ENCODE peak calls at places on chromosomes 3 and 15, in four cellular contexts. A is IMR-90, J is aorta, P is PC-3. E is an unnamed sample. For H3K27me3, the result is how much of the 10 kb centered on the place peaks cover.

GRCh38 chr3:41169038-41169437 is 30.3 kb upstream of the CTNNB1 start:
- DNase-seq in A (no peak), J (no peak), P (no peak), E (no peak)

GRCh38 chr3:9622438-9622837 is 26.9 kb upstream of the MTMR14 start:
- DNase-seq in A (no peak), J (no peak), P (peak), E (no peak)

GRCh38 chr3:181888234-181888633 is 176.5 kb downstream of the SOX2 start:
- DNase-seq in A (no peak), J (no peak), P (no peak), E (no peak)

GRCh38 chr15:69762373-69763148 is 309.9 kb downstream of the RPLP1 start:
- DNase-seq in A (no peak), J (no peak), P (peak), E (no peak)

GRCh38 chr15:83716605-83717004 is 62.7 kb downstream of the ADAMTSL3 start:
- DNase-seq in A (no peak), J (no peak), P (no peak), E (no peak)

GRCh38 chr15:20106026-20106425 is 435.6 kb downstream of the GOLGA6L6 start:
- DNase-seq in A (no peak), J (peak), P (no peak), E (peak)

GRCh38 chr3:69855436-69856162 is 116.3 kb downstream of the MITF start:
- DNase-seq in A (peak), J (no peak), P (peak), E (no peak)

GRCh38 chr3:178367817-178368617 is 168.2 kb upstream of the KCNMB2 start:
- DNase-seq in A (no peak), J (no peak), P (no peak), E (no peak)

GRCh38 chr3:42072583-42072924 is 18.6 kb upstream of the TRAK1 start:
- DNase-seq in A (no peak), J (no peak), P (no peak), E (no peak)

GRCh38 chr3:95228416-95228815 is 1165.6 kb downstream of the NSUN3 start:
- DNase-seq in A (no peak), J (no peak), P (peak), E (no peak)

GRCh38 chr3:8503461-8503860 is 1.8 kb downstream of the LMCD1 start:
- DNase-seq in A (no peak), J (no peak), P (peak), E (no peak)

GRCh38 chr3:193737191-193737751 is 144.3 kb downstream of the OPA1 start:
- DNase-seq in A (no peak), J (no peak), P (no peak), E (no peak)

GRCh38 chr3:187971629-187972028 is 182.3 kb upstream of the LPP start:
- DNase-seq in A (no peak), J (no peak), P (no peak), E (no peak)

GRCh38 chr3:177190701-177191100 is 6.6 kb downstream of the TBL1XR1 start:
- DNase-seq in A (no peak), J (no peak), P (no peak), E (no peak)

GRCh38 chr3:138594150-138594934 is at the start of gene CEP70:
- DNase-seq in A (peak), J (peak), P (peak), E (peak)

GRCh38 chr3:168095611-168096209 is at the start of gene GOLIM4:
- DNase-seq in A (peak), J (peak), P (peak), E (peak)

GRCh38 chr15:63895194-63895593 is 61.4 kb upstream of the HERC1 start:
- DNase-seq in A (no peak), J (no peak), P (no peak), E (no peak)

GRCh38 chr3:115517457-115518050 is 105.8 kb upstream of the GAP43 start:
- DNase-seq in A (peak), J (no peak), P (no peak), E (no peak)

GRCh38 chr3:78872195-78872594 is 895.6 kb downstream of the ROBO1 start:
- DNase-seq in A (no peak), J (no peak), P (no peak), E (no peak)

GRCh38 chr3:183455064-183455463 is 26.6 kb upstream of the MCF2L2 start:
- DNase-seq in A (peak), J (no peak), P (peak), E (no peak)

GRCh38 chr3:175270199-175270837 is 411.2 kb downstream of the NAALADL2 start:
- DNase-seq in A (peak), J (no peak), P (peak), E (no peak)

GRCh38 chr3:81277853-81278252 is 483.6 kb downstream of the GBE1 start:
- DNase-seq in A (peak), J (no peak), P (peak), E (no peak)

GRCh38 chr3:113166719-113167492 is 44.5 kb upstream of the BOC start:
- DNase-seq in A (peak), J (peak), P (peak), E (peak)

DNA sequence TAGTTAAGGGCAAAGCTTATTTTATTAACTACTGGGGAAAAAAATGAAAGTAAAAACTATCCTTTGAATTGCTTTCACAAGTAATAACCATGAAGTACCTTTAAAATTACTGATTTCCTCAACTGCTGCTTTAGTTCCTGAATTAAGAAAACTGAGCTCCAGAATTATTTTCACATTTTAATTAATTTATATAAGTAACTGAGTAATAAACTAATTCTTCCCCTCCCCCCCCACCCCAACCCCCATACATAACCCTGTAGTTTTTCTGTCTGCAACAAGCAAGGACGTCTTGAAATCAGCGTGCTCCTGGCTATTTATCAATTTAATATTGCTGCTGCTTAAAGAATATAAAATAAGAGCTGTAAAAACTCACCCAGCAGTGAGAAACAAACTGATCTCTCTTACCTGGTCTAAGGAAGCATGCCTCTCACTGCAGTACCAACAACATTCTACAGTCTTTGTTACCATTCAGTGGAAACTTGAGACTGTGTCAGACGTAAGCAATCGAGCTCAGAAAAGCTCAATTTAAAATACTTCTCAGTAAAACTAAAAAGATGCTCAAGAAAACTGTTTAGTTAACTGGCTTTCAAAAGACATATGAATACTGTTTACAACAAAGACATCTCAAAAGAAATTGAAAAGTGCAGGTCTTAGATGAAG is 121.0 kb downstream of the TFDP2 start:
- DNase-seq in A (peak), J (no peak), P (peak), E (no peak)
- H3K27ac ChIP-seq in A (no peak), J (no peak), P (no peak), E (no peak)

DNA sequence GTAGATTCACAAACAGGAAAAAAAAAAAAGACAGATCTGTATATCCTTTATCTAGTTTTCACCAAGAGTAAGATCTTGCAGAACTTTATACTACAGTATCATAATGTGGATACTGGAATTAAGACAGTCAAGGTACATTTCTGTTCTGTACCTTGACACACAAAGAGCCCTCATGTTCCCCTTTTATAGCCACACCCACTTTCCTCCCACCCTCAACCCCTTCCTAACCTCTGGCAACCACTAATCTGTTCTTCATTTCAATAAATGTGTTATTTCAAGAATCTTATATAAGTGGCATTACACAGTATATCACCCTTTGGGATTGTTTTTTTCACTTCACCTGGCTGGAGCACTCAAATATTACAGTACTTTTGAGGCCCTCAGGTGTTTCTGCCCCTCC is 3.6 kb upstream of the RAB6B start:
- DNase-seq in A (no peak), J (no peak), P (no peak), E (no peak)
- H3K27me3 ChIP-seq in A (under half), J (under half), P (under half), E (under half)

DNA sequence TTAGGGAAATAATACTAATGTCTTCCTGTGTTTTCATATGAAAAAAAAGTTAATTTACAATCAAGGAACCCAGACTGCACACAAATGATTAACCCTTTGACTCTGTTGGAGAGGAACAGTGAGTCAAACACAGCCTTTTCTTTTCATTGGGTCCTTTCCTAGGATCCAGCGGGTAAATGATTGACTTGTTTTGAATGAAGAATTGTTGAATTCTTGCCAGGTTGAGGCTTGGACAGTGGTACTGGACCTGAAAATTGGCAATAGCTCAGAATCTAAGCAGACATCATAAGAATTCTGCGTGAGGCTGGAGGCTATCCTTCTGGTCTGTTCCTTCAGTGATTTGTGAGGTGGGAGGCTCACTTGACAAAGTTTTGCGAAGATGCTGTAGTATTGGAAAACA is 143.0 kb downstream of the RYR3 start:
- DNase-seq in A (no peak), J (no peak), P (no peak), E (no peak)
- H3K27ac ChIP-seq in A (no peak), J (no peak), P (no peak), E (no peak)

DNA sequence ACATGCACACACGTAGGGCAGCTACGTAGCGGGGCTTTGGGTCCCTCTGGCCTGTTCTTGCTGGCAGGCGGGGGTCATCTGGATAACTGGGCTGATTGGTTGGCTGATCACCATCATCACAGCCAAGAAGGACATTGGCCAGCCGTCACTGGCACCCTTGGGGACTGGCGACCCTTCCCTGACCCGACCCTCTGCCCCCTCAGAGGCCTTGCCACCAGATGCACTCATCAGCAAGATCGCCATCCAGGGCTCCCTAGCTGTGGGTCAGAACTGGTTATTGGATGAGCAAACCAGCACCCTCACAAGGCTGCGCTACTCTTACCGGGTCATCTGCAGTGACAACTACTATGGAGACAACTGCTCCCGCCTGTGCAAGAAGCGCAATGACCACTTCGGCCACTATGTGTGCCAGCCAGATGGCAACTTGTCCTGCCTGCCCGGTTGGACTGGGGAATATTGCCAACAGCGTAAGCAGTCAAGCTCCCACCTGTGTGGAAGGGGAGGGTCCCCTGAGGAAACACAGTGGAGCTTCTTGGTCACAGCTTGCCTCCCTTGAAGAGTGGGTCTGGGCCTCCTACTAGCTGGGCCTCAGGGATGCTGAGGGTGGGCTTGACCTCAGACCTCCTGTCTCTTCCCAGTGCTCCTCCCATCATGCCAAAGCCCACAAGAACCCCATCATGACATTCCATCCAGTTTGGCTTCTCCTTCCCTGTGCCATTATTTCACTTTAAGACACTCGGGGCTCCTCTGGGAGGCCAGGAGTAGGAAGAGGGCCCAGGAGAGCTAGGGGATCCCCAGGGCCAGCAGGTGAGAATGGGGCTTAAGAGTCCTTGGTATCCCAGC is 2.4 kb downstream of the DLL4 start:
- DNase-seq in A (no peak), J (no peak), P (no peak), E (no peak)
- H3K27me3 ChIP-seq in A (under half), J (under half), P (under half), E (under half)

GRCh38 chr3:172279191-172279640 is 169.0 kb downstream of the GHSR start:
- DNase-seq in A (no peak), J (no peak), P (no peak), E (no peak)
- H3K27ac ChIP-seq in A (no peak), J (no peak), P (no peak), E (no peak)

GRCh38 chr3:185827595-185828344 is 2.9 kb upstream of the IGF2BP2 start:
- DNase-seq in A (no peak), J (no peak), P (no peak), E (no peak)
- H3K27me3 ChIP-seq in A (under half), J (under half), P (under half), E (under half)

GRCh38 chr15:66730168-66731014 is 28.4 kb downstream of the SMAD6 start:
- DNase-seq in A (peak), J (peak), P (peak), E (no peak)
- H3K27ac ChIP-seq in A (peak), J (peak), P (peak), E (peak)

DNA sequence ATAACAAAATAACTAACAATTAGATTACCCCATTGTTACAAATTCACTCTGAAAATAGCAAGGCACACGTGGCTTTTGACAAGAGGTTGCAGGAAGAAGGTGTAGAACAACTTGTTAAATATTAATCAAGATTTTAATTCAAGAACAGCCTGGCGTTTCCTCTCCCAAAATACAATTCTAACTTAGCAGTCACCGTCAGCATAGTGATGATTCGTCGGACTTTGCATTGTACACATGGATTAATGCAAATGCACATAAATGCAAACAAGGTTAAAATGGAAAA is 567.4 kb upstream of the ZNF717 start:
- DNase-seq in A (no peak), J (no peak), P (no peak), E (no peak)
- H3K27me3 ChIP-seq in A (under half), J (under half), P (under half), E (under half)

DNA sequence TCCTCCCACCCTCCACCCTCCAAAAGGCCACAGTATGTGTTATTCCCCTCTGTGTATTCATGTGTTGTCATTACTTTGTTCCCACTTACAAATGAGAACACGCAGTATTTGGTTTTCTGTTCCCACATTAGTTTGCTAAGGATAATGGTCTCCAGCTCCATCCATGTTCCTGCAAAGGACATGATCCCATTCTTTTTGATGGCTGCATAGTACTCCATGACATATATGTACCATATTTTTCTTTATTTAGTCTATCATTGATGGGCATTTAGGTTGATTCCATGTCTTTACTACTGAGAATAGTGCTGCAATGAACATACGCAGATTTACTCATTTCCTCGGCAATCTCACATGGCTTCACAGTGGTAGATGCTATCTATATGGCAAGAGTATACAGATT is 453.6 kb upstream of the CFAP20DC start:
- DNase-seq in A (no peak), J (no peak), P (no peak), E (no peak)
- H3K27ac ChIP-seq in A (no peak), J (no peak), P (no peak), E (no peak)

GRCh38 chr3:16828815-16829214 is 55.9 kb upstream of the PLCL2 start:
- DNase-seq in A (peak), J (no peak), P (peak), E (no peak)

GRCh38 chr3:16834753-16835152 is 50.0 kb upstream of the PLCL2 start:
- DNase-seq in A (no peak), J (no peak), P (no peak), E (no peak)

GRCh38 chr3:16834214-16834613 is 50.5 kb upstream of the PLCL2 start:
- DNase-seq in A (no peak), J (no peak), P (no peak), E (no peak)

GRCh38 chr3:16836505-16837237 is 48.1 kb upstream of the PLCL2 start:
- DNase-seq in A (no peak), J (no peak), P (no peak), E (no peak)

GRCh38 chr3:16831846-16832245 is 52.9 kb upstream of the PLCL2 start:
- DNase-seq in A (no peak), J (no peak), P (no peak), E (no peak)
- H3K27me3 ChIP-seq in A (under half), J (under half), P (under half), E (under half)